ENCODE peak calls at places on chromosomes 16 and 17, in eight cellular contexts. One of them, this sample, is unnamed. For H3K4me1, the result is how much of the 10 kb centered on the place peaks cover.

GRCh38 chr16:86722970-86723369 is 144.6 kb downstream of the FOXL1 start:
- DNase-seq in IMR-90: peak
- DNase-seq in esophagus squamous epithelium: no peak
- DNase-seq in heart left ventricle: no peak
- DNase-seq in tibial nerve: no peak
- DNase-seq in ovary: no peak
- DNase-seq in endothelial cell of umbilical vein: no peak
- DNase-seq in HepG2: no peak
- DNase-seq in this sample: no peak

GRCh38 chr16:68040506-68041288 is 17.6 kb downstream of the DUS2 start:
- DNase-seq in IMR-90: peak
- DNase-seq in esophagus squamous epithelium: peak
- DNase-seq in heart left ventricle: peak
- DNase-seq in tibial nerve: peak
- DNase-seq in ovary: peak
- DNase-seq in endothelial cell of umbilical vein: peak
- DNase-seq in HepG2: peak
- DNase-seq in this sample: no peak

GRCh38 chr16:31427441-31428276 is 501 bp downstream of the COX6A2 start:
- DNase-seq in IMR-90: no peak
- DNase-seq in esophagus squamous epithelium: no peak
- DNase-seq in heart left ventricle: peak
- DNase-seq in tibial nerve: no peak
- DNase-seq in ovary: peak
- DNase-seq in endothelial cell of umbilical vein: peak
- DNase-seq in HepG2: no peak
- DNase-seq in this sample: no peak

GRCh38 chr16:57475711-57476339 is 10.5 kb downstream of the DOK4 start:
- DNase-seq in IMR-90: peak
- DNase-seq in esophagus squamous epithelium: no peak
- DNase-seq in heart left ventricle: no peak
- DNase-seq in tibial nerve: no peak
- DNase-seq in ovary: no peak
- DNase-seq in endothelial cell of umbilical vein: peak
- DNase-seq in HepG2: peak
- DNase-seq in this sample: no peak

GRCh38 chr17:2385240-2386202 is 15.3 kb downstream of the MNT start:
- DNase-seq in IMR-90: no peak
- DNase-seq in esophagus squamous epithelium: no peak
- DNase-seq in heart left ventricle: peak
- DNase-seq in tibial nerve: no peak
- DNase-seq in ovary: peak
- DNase-seq in endothelial cell of umbilical vein: no peak
- DNase-seq in HepG2: no peak
- DNase-seq in this sample: no peak

GRCh38 chr16:50878966-50879615 is 137.2 kb downstream of the CYLD start:
- DNase-seq in IMR-90: no peak
- DNase-seq in esophagus squamous epithelium: no peak
- DNase-seq in heart left ventricle: no peak
- DNase-seq in tibial nerve: no peak
- DNase-seq in ovary: no peak
- DNase-seq in endothelial cell of umbilical vein: no peak
- DNase-seq in HepG2: no peak
- DNase-seq in this sample: peak

GRCh38 chr17:48571024-48571818 is 6.9 kb downstream of the HOXB4 start:
- DNase-seq in IMR-90: peak
- DNase-seq in esophagus squamous epithelium: no peak
- DNase-seq in heart left ventricle: no peak
- DNase-seq in tibial nerve: no peak
- DNase-seq in ovary: no peak
- DNase-seq in endothelial cell of umbilical vein: peak
- DNase-seq in HepG2: no peak
- DNase-seq in this sample: no peak

GRCh38 chr16:88479795-88480760 is 27.0 kb downstream of the ZFPM1 start:
- DNase-seq in IMR-90: no peak
- DNase-seq in esophagus squamous epithelium: no peak
- DNase-seq in heart left ventricle: no peak
- DNase-seq in tibial nerve: no peak
- DNase-seq in ovary: no peak
- DNase-seq in endothelial cell of umbilical vein: no peak
- DNase-seq in HepG2: no peak
- DNase-seq in this sample: no peak

GRCh38 chr17:67585077-67585602 is 132.6 kb upstream of the NOL11 start:
- DNase-seq in IMR-90: peak
- DNase-seq in esophagus squamous epithelium: no peak
- DNase-seq in heart left ventricle: no peak
- DNase-seq in tibial nerve: no peak
- DNase-seq in ovary: no peak
- DNase-seq in endothelial cell of umbilical vein: peak
- DNase-seq in HepG2: no peak
- DNase-seq in this sample: no peak

GRCh38 chr16:81401035-81401950 is 43.3 kb upstream of the CMIP start:
- DNase-seq in IMR-90: peak
- DNase-seq in esophagus squamous epithelium: no peak
- DNase-seq in heart left ventricle: no peak
- DNase-seq in tibial nerve: no peak
- DNase-seq in ovary: no peak
- DNase-seq in endothelial cell of umbilical vein: peak
- DNase-seq in HepG2: peak
- DNase-seq in this sample: no peak

GRCh38 chr16:71707199-71707598 is 17.3 kb downstream of the PHLPP2 start:
- DNase-seq in IMR-90: no peak
- DNase-seq in esophagus squamous epithelium: no peak
- DNase-seq in heart left ventricle: no peak
- DNase-seq in tibial nerve: no peak
- DNase-seq in ovary: no peak
- DNase-seq in endothelial cell of umbilical vein: no peak
- DNase-seq in HepG2: no peak
- DNase-seq in this sample: no peak

GRCh38 chr17:59829217-59830006 is 63.3 kb downstream of the TUBD1 start:
- DNase-seq in IMR-90: peak
- DNase-seq in esophagus squamous epithelium: no peak
- DNase-seq in heart left ventricle: no peak
- DNase-seq in tibial nerve: no peak
- DNase-seq in ovary: no peak
- DNase-seq in endothelial cell of umbilical vein: peak
- DNase-seq in HepG2: peak
- DNase-seq in this sample: no peak

GRCh38 chr16:26464576-26465266 is 602.0 kb upstream of the C16orf82 start:
- DNase-seq in IMR-90: no peak
- DNase-seq in esophagus squamous epithelium: no peak
- DNase-seq in heart left ventricle: no peak
- DNase-seq in tibial nerve: no peak
- DNase-seq in ovary: no peak
- DNase-seq in endothelial cell of umbilical vein: no peak
- DNase-seq in HepG2: no peak
- DNase-seq in this sample: no peak

GRCh38 chr16:89210904-89211515 is 6.5 kb upstream of the ZNF778 start:
- DNase-seq in IMR-90: peak
- DNase-seq in esophagus squamous epithelium: no peak
- DNase-seq in heart left ventricle: no peak
- DNase-seq in tibial nerve: no peak
- DNase-seq in ovary: no peak
- DNase-seq in endothelial cell of umbilical vein: no peak
- DNase-seq in HepG2: no peak
- DNase-seq in this sample: no peak

GRCh38 chr16:70508752-70509151 is 14.6 kb downstream of the COG4 start:
- DNase-seq in IMR-90: no peak
- DNase-seq in esophagus squamous epithelium: no peak
- DNase-seq in heart left ventricle: no peak
- DNase-seq in tibial nerve: no peak
- DNase-seq in ovary: no peak
- DNase-seq in endothelial cell of umbilical vein: peak
- DNase-seq in HepG2: no peak
- DNase-seq in this sample: no peak

GRCh38 chr17:42273474-42274272 is 2.5 kb downstream of the STAT5B start:
- DNase-seq in IMR-90: no peak
- DNase-seq in esophagus squamous epithelium: no peak
- DNase-seq in heart left ventricle: no peak
- DNase-seq in tibial nerve: no peak
- DNase-seq in ovary: no peak
- DNase-seq in endothelial cell of umbilical vein: no peak
- DNase-seq in HepG2: no peak
- DNase-seq in this sample: no peak

GRCh38 chr17:39231587-39232551 is 6.1 kb upstream of the STAC2 start:
- DNase-seq in IMR-90: peak
- DNase-seq in esophagus squamous epithelium: no peak
- DNase-seq in heart left ventricle: peak
- DNase-seq in tibial nerve: no peak
- DNase-seq in ovary: no peak
- DNase-seq in endothelial cell of umbilical vein: peak
- DNase-seq in HepG2: no peak
- DNase-seq in this sample: no peak

GRCh38 chr17:18246880-18247612 is 11.5 kb downstream of the FLII start:
- DNase-seq in IMR-90: peak
- DNase-seq in esophagus squamous epithelium: no peak
- DNase-seq in heart left ventricle: no peak
- DNase-seq in tibial nerve: peak
- DNase-seq in ovary: peak
- DNase-seq in endothelial cell of umbilical vein: peak
- DNase-seq in HepG2: no peak
- DNase-seq in this sample: no peak

GRCh38 chr17:8311131-8311790 is 1.2 kb downstream of the ARHGEF15 start:
- DNase-seq in IMR-90: no peak
- DNase-seq in esophagus squamous epithelium: no peak
- DNase-seq in heart left ventricle: peak
- DNase-seq in tibial nerve: no peak
- DNase-seq in ovary: no peak
- DNase-seq in endothelial cell of umbilical vein: peak
- DNase-seq in HepG2: no peak
- DNase-seq in this sample: no peak

GRCh38 chr16:49623501-49624266 is 232.2 kb downstream of the ZNF423 start:
- DNase-seq in IMR-90: no peak
- DNase-seq in esophagus squamous epithelium: no peak
- DNase-seq in heart left ventricle: no peak
- DNase-seq in tibial nerve: no peak
- DNase-seq in ovary: no peak
- DNase-seq in endothelial cell of umbilical vein: no peak
- DNase-seq in HepG2: no peak
- DNase-seq in this sample: peak

GRCh38 chr16:19853132-19853972 is 31.3 kb downstream of the GPRC5B start:
- DNase-seq in IMR-90: no peak
- DNase-seq in esophagus squamous epithelium: no peak
- DNase-seq in heart left ventricle: no peak
- DNase-seq in tibial nerve: no peak
- DNase-seq in ovary: no peak
- DNase-seq in endothelial cell of umbilical vein: no peak
- DNase-seq in HepG2: no peak
- DNase-seq in this sample: no peak

GRCh38 chr16:14015948-14016347 is 55.2 kb upstream of the MRTFB start:
- DNase-seq in IMR-90: peak
- DNase-seq in esophagus squamous epithelium: no peak
- DNase-seq in heart left ventricle: no peak
- DNase-seq in tibial nerve: no peak
- DNase-seq in ovary: no peak
- DNase-seq in endothelial cell of umbilical vein: peak
- DNase-seq in HepG2: no peak
- DNase-seq in this sample: no peak

GRCh38 chr17:48992433-48992832 is 4.8 kb upstream of the IGF2BP1 start:
- DNase-seq in IMR-90: no peak
- DNase-seq in esophagus squamous epithelium: no peak
- DNase-seq in heart left ventricle: no peak
- DNase-seq in tibial nerve: no peak
- DNase-seq in ovary: no peak
- DNase-seq in endothelial cell of umbilical vein: peak
- DNase-seq in HepG2: no peak
- DNase-seq in this sample: no peak

GRCh38 chr16:29653436-29653835 is 9.6 kb upstream of the SPN start:
- DNase-seq in IMR-90: no peak
- DNase-seq in esophagus squamous epithelium: no peak
- DNase-seq in heart left ventricle: no peak
- DNase-seq in tibial nerve: no peak
- DNase-seq in ovary: no peak
- DNase-seq in endothelial cell of umbilical vein: no peak
- DNase-seq in HepG2: no peak
- DNase-seq in this sample: no peak
- H3K4me1 ChIP-seq in IMR-90: under half
- H3K4me1 ChIP-seq in esophagus squamous epithelium: under half
- H3K4me1 ChIP-seq in heart left ventricle: under half
- H3K4me1 ChIP-seq in tibial nerve: under half
- H3K4me1 ChIP-seq in ovary: under half
- H3K4me1 ChIP-seq in endothelial cell of umbilical vein: under half
- H3K4me1 ChIP-seq in HepG2: under half
- H3K4me1 ChIP-seq in this sample: under half

DNA sequence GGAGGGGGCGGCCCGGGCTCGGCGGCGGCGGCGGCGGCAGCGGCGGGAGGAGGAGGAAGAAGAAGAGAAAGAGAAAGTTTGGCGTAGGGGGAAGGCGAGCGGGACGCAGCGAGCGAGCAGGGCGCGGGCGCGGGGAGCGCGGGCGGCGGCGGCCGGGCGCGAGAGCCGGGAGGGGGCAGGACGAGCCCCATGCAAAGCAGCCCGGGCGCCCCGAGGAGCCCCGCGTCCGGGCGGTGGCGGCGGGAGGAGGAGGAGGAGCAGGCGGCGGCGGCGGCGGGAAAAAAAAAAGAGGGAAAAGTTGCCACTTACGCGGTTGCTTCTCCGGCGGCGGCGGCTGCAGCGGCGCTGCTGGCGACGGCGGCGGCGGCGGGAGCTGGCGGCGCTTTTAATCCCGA is 10.3 kb upstream of the ZFHX3 start:
- DNase-seq in IMR-90: no peak
- DNase-seq in esophagus squamous epithelium: no peak
- DNase-seq in heart left ventricle: peak
- DNase-seq in tibial nerve: no peak
- DNase-seq in ovary: peak
- DNase-seq in endothelial cell of umbilical vein: peak
- DNase-seq in HepG2: no peak
- DNase-seq in this sample: no peak
- TF ChIP-seq POLR2A in IMR-90: no peak
- TF ChIP-seq POLR2A in esophagus squamous epithelium: peak
- TF ChIP-seq POLR2A in heart left ventricle: no peak
- TF ChIP-seq POLR2A in tibial nerve: no peak
- TF ChIP-seq POLR2A in ovary: no peak
- TF ChIP-seq POLR2A in endothelial cell of umbilical vein: no peak
- TF ChIP-seq POLR2A in HepG2: no peak
- TF ChIP-seq POLR2A in this sample: no peak

DNA sequence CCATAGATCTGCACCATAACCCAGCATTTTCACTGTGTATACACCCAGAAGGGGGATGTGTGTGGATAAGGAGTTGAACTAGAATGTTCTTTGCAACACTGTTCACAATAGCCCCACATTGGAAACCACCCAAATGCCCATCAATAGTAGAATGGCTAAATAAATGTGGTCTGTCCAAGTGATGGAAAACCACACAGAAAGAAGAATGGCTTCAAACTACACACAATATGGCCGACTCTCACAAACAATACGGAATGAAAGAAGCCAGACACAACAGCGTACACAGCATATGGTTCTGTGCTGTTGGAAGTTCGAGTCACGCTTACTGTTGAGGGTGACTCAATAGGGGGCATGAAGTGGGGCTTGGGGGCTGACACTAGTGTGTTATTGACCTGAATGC is 34.0 kb upstream of the MEAK7 start:
- DNase-seq in IMR-90: no peak
- DNase-seq in esophagus squamous epithelium: no peak
- DNase-seq in heart left ventricle: no peak
- DNase-seq in tibial nerve: no peak
- DNase-seq in ovary: no peak
- DNase-seq in endothelial cell of umbilical vein: no peak
- DNase-seq in HepG2: no peak
- DNase-seq in this sample: no peak
- H3K4me1 ChIP-seq in IMR-90: under half
- H3K4me1 ChIP-seq in esophagus squamous epithelium: under half
- H3K4me1 ChIP-seq in heart left ventricle: under half
- H3K4me1 ChIP-seq in tibial nerve: under half
- H3K4me1 ChIP-seq in ovary: under half
- H3K4me1 ChIP-seq in endothelial cell of umbilical vein: under half
- H3K4me1 ChIP-seq in HepG2: half or more
- H3K4me1 ChIP-seq in this sample: under half

GRCh38 chr17:40317880-40318834 is 9.2 kb downstream of the RARA start:
- DNase-seq in IMR-90: peak
- DNase-seq in esophagus squamous epithelium: peak
- DNase-seq in heart left ventricle: peak
- DNase-seq in tibial nerve: peak
- DNase-seq in ovary: peak
- DNase-seq in endothelial cell of umbilical vein: peak
- DNase-seq in HepG2: peak
- DNase-seq in this sample: peak
- TF ChIP-seq POLR2A in IMR-90: peak
- TF ChIP-seq POLR2A in esophagus squamous epithelium: peak
- TF ChIP-seq POLR2A in heart left ventricle: peak
- TF ChIP-seq POLR2A in tibial nerve: peak
- TF ChIP-seq POLR2A in ovary: peak
- TF ChIP-seq POLR2A in endothelial cell of umbilical vein: peak
- TF ChIP-seq POLR2A in HepG2: peak
- TF ChIP-seq POLR2A in this sample: peak

This sample was measured in vagina.